ENCODE peak calls at places on chromosomes 4 and X, in five cellular contexts. A is fibroblast of the conjunctiva; O is GM04504; T is activated CD8-positive, alpha-beta memory T cell treated with anti-CD3 and anti-CD28 coated beads for 48 hours; R is adipocyte. L is an unnamed sample.

GRCh38 chrX:97039363-97040029 is 155.8 kb downstream of the RPA4 start:
- DNase-seq in A (no peak), R (no peak), O (no peak), T (no peak), L (peak)

GRCh38 chr4:109332926-109333464 is 30.5 kb upstream of the COL25A1 start:
- DNase-seq in T (no peak), R (peak), A (no peak), O (no peak), L (no peak)

GRCh38 chr4:88054909-88055308 is 47.5 kb downstream of the PKD2 start:
- DNase-seq in R (peak), T (no peak), O (no peak), A (peak), L (peak)

GRCh38 chr4:107193989-107194388 is 157.9 kb upstream of the DKK2 start:
- DNase-seq in O (no peak), T (no peak), A (no peak), R (no peak), L (no peak)

GRCh38 chrX:9340619-9341304 is 124.1 kb upstream of the TBL1X start:
- DNase-seq in T (no peak), A (no peak), R (peak), O (peak), L (peak)

GRCh38 chr4:52052475-52052780 is 1.3 kb downstream of the SPATA18 start:
- DNase-seq in R (peak), T (no peak), O (no peak), A (no peak), L (peak)

GRCh38 chr4:112895785-112896184 is 153.7 kb upstream of the ANK2 start:
- DNase-seq in A (no peak), T (no peak), O (no peak), R (no peak), L (peak)

GRCh38 chr4:126004936-126005335 is 690.2 kb downstream of the FAT4 start:
- DNase-seq in R (peak), A (peak), O (peak), T (no peak), L (peak)

GRCh38 chr4:40471923-40472322 is 136.8 kb downstream of the CHRNA9 start:
- DNase-seq in O (no peak), T (no peak), A (no peak), R (peak), L (peak)

GRCh38 chrX:15310117-15310516 is 5.3 kb downstream of the ASB11 start:
- DNase-seq in R (peak), A (peak), O (no peak), T (no peak), L (peak)

GRCh38 chrX:122565952-122566351 is 618.1 kb upstream of the GRIA3 start:
- DNase-seq in T (no peak), R (peak), O (peak), A (peak), L (peak)

GRCh38 chr4:40427138-40427537 is 92.0 kb downstream of the CHRNA9 start:
- DNase-seq in O (no peak), T (no peak), R (no peak), A (no peak), L (no peak)

GRCh38 chrX:43940811-43941210 is 32.4 kb downstream of the NDP start:
- DNase-seq in A (peak), R (peak), O (no peak), T (no peak), L (no peak)

GRCh38 chr4:71020611-71021010 is 27.2 kb downstream of the DCK start:
- DNase-seq in O (no peak), R (no peak), T (no peak), A (no peak), L (peak)

GRCh38 chrX:17638731-17639130 is 98.6 kb upstream of the SCML1 start:
- DNase-seq in R (no peak), T (no peak), O (no peak), A (no peak), L (no peak)

GRCh38 chr4:159766241-159766640 is 663.4 kb downstream of the RAPGEF2 start:
- DNase-seq in O (no peak), R (no peak), T (no peak), A (no peak), L (peak)

GRCh38 chr4:18138076-18138665 is 116.6 kb upstream of the LCORL start:
- DNase-seq in A (no peak), O (no peak), T (no peak), R (no peak), L (no peak)

GRCh38 chr4:66275381-66276060 is 605.2 kb upstream of the EPHA5 start:
- DNase-seq in T (no peak), O (no peak), R (peak), A (peak), L (peak)

GRCh38 chr4:16969696-16970135 is 71.3 kb upstream of the LDB2 start:
- DNase-seq in O (peak), T (no peak), R (peak), A (peak), L (peak)

GRCh38 chrX:41095174-41095573 is 9.9 kb downstream of the USP9X start:
- DNase-seq in R (no peak), A (no peak), T (no peak), O (no peak), L (no peak)

GRCh38 chr4:17283832-17284231 is 228.1 kb downstream of the QDPR start:
- DNase-seq in O (no peak), A (no peak), R (no peak), T (no peak), L (no peak)